ENCODE peak calls at places on chromosomes 13 and 19, in six cellular contexts. U, X, J, F, C and Y are unnamed samples.

GRCh38 chr19:41415154-41415571 is 12.0 kb downstream of the B3GNT8 start:
- DNase-seq in X (no peak), F (no peak), C (no peak), U (no peak), J (no peak), Y (no peak)

GRCh38 chr19:56309511-56310185 is 5.0 kb downstream of the ZSCAN5A start:
- DNase-seq in J (peak), C (peak), F (peak), U (peak), X (peak), Y (peak)

GRCh38 chr13:61900033-61900432 is 484.4 kb upstream of the PCDH20 start:
- DNase-seq in J (no peak), X (no peak), C (no peak), U (no peak), F (no peak), Y (no peak)

GRCh38 chr13:51717786-51718398 is 86.1 kb downstream of the DHRS12 start:
- DNase-seq in J (no peak), F (no peak), C (no peak), X (no peak), U (no peak), Y (no peak)

GRCh38 chr13:43127827-43128226 is 104.4 kb downstream of the DNAJC15 start:
- DNase-seq in C (no peak), J (no peak), X (no peak), U (no peak), F (no peak), Y (no peak)

GRCh38 chr19:33133438-33134031 is 1.6 kb downstream of the WDR88 start:
- DNase-seq in C (no peak), X (no peak), J (no peak), U (peak), F (no peak), Y (no peak)

GRCh38 chr19:41866284-41866683 is 6.2 kb downstream of the RPS19 start:
- DNase-seq in J (no peak), U (no peak), X (no peak), F (no peak), C (no peak), Y (no peak)

GRCh38 chr13:99867535-99868271 is 103.9 kb downstream of the ZIC5 start:
- DNase-seq in C (no peak), F (no peak), J (no peak), U (no peak), X (no peak), Y (no peak)